ENCODE peak calls at places on chromosomes 2 and 18, in seven cellular contexts. One of them, this sample, is unnamed.

GRCh38 chr2:75303227-75303626 is 103.9 kb upstream of the TACR1 start:
- DNase-seq in epithelial cell of esophagus: no peak
- DNase-seq in DND-41: no peak
- DNase-seq in iPS-NIHi11: no peak
- DNase-seq in cardiac fibroblast: no peak
- DNase-seq in GM13977: no peak
- DNase-seq in hepatocyte: no peak
- DNase-seq in this sample: no peak

GRCh38 chr2:147818741-147819140 is 26.1 kb upstream of the ACVR2A start:
- DNase-seq in epithelial cell of esophagus: peak
- DNase-seq in hepatocyte: peak
- DNase-seq in iPS-NIHi11: no peak
- DNase-seq in GM13977: no peak
- DNase-seq in cardiac fibroblast: peak
- DNase-seq in DND-41: no peak
- DNase-seq in this sample: no peak

GRCh38 chr2:168801961-168802824 is at the start of gene NOSTRIN:
- DNase-seq in epithelial cell of esophagus: peak
- DNase-seq in cardiac fibroblast: peak
- DNase-seq in GM13977: no peak
- DNase-seq in iPS-NIHi11: no peak
- DNase-seq in DND-41: no peak
- DNase-seq in hepatocyte: peak
- DNase-seq in this sample: no peak

GRCh38 chr2:56008661-56009411 is 85.3 kb upstream of the EFEMP1 start:
- DNase-seq in GM13977: no peak
- DNase-seq in cardiac fibroblast: peak
- DNase-seq in iPS-NIHi11: peak
- DNase-seq in epithelial cell of esophagus: peak
- DNase-seq in hepatocyte: peak
- DNase-seq in DND-41: no peak
- DNase-seq in this sample: peak

GRCh38 chr2:163171786-163172549 is 333.4 kb upstream of the KCNH7 start:
- DNase-seq in cardiac fibroblast: no peak
- DNase-seq in hepatocyte: no peak
- DNase-seq in epithelial cell of esophagus: peak
- DNase-seq in iPS-NIHi11: no peak
- DNase-seq in GM13977: no peak
- DNase-seq in DND-41: no peak
- DNase-seq in this sample: no peak

GRCh38 chr18:22930089-22930713 is 2.9 kb upstream of the RBBP8 start:
- DNase-seq in DND-41: peak
- DNase-seq in iPS-NIHi11: peak
- DNase-seq in cardiac fibroblast: peak
- DNase-seq in GM13977: peak
- DNase-seq in epithelial cell of esophagus: peak
- DNase-seq in hepatocyte: peak
- DNase-seq in this sample: peak

GRCh38 chr2:232900811-232901701 is 31.0 kb downstream of the SNORC start:
- DNase-seq in hepatocyte: peak
- DNase-seq in epithelial cell of esophagus: no peak
- DNase-seq in DND-41: no peak
- DNase-seq in GM13977: no peak
- DNase-seq in cardiac fibroblast: no peak
- DNase-seq in iPS-NIHi11: peak
- DNase-seq in this sample: no peak

GRCh38 chr2:127228102-127228501 is 8.0 kb upstream of the CYP27C1 start:
- DNase-seq in cardiac fibroblast: no peak
- DNase-seq in GM13977: no peak
- DNase-seq in DND-41: no peak
- DNase-seq in iPS-NIHi11: no peak
- DNase-seq in epithelial cell of esophagus: no peak
- DNase-seq in hepatocyte: no peak
- DNase-seq in this sample: no peak

GRCh38 chr2:201680743-201681142 is 17.7 kb downstream of the MPP4 start:
- DNase-seq in cardiac fibroblast: no peak
- DNase-seq in GM13977: peak
- DNase-seq in hepatocyte: no peak
- DNase-seq in DND-41: peak
- DNase-seq in iPS-NIHi11: peak
- DNase-seq in epithelial cell of esophagus: peak
- DNase-seq in this sample: no peak

GRCh38 chr2:80199504-80199903 is 105.0 kb downstream of the LRRTM1 start:
- DNase-seq in hepatocyte: peak
- DNase-seq in cardiac fibroblast: no peak
- DNase-seq in iPS-NIHi11: no peak
- DNase-seq in epithelial cell of esophagus: no peak
- DNase-seq in DND-41: no peak
- DNase-seq in GM13977: no peak
- DNase-seq in this sample: no peak

GRCh38 chr18:1270081-1270480 is 365.4 kb downstream of the ADCYAP1 start:
- DNase-seq in cardiac fibroblast: no peak
- DNase-seq in DND-41: no peak
- DNase-seq in iPS-NIHi11: no peak
- DNase-seq in GM13977: no peak
- DNase-seq in hepatocyte: peak
- DNase-seq in epithelial cell of esophagus: peak
- DNase-seq in this sample: no peak

GRCh38 chr2:148530350-148530749 is 114.2 kb upstream of the EPC2 start:
- DNase-seq in epithelial cell of esophagus: no peak
- DNase-seq in cardiac fibroblast: no peak
- DNase-seq in GM13977: no peak
- DNase-seq in DND-41: no peak
- DNase-seq in hepatocyte: peak
- DNase-seq in iPS-NIHi11: no peak
- DNase-seq in this sample: no peak

GRCh38 chr2:182324665-182325064 is 102.2 kb downstream of the PDE1A start:
- DNase-seq in GM13977: no peak
- DNase-seq in cardiac fibroblast: peak
- DNase-seq in hepatocyte: no peak
- DNase-seq in DND-41: no peak
- DNase-seq in epithelial cell of esophagus: peak
- DNase-seq in iPS-NIHi11: no peak
- DNase-seq in this sample: no peak

GRCh38 chr2:161030260-161031063 is 129.8 kb upstream of the TANK start:
- DNase-seq in GM13977: no peak
- DNase-seq in hepatocyte: peak
- DNase-seq in cardiac fibroblast: peak
- DNase-seq in epithelial cell of esophagus: peak
- DNase-seq in DND-41: no peak
- DNase-seq in iPS-NIHi11: peak
- DNase-seq in this sample: no peak

GRCh38 chr2:128327180-128327964 is 8.7 kb upstream of the HS6ST1 start:
- DNase-seq in iPS-NIHi11: peak
- DNase-seq in cardiac fibroblast: no peak
- DNase-seq in epithelial cell of esophagus: no peak
- DNase-seq in hepatocyte: no peak
- DNase-seq in GM13977: no peak
- DNase-seq in DND-41: no peak
- DNase-seq in this sample: no peak

GRCh38 chr2:240202616-240203015 is 62.2 kb upstream of the OTOS start:
- DNase-seq in DND-41: no peak
- DNase-seq in hepatocyte: no peak
- DNase-seq in GM13977: no peak
- DNase-seq in cardiac fibroblast: no peak
- DNase-seq in iPS-NIHi11: no peak
- DNase-seq in epithelial cell of esophagus: no peak
- DNase-seq in this sample: no peak

GRCh38 chr2:12816379-12817306 is 99.9 kb downstream of the TRIB2 start:
- DNase-seq in GM13977: no peak
- DNase-seq in hepatocyte: no peak
- DNase-seq in iPS-NIHi11: no peak
- DNase-seq in epithelial cell of esophagus: peak
- DNase-seq in DND-41: no peak
- DNase-seq in cardiac fibroblast: no peak
- DNase-seq in this sample: no peak

GRCh38 chr2:151869296-151869695 is 41.1 kb upstream of the ARL5A start:
- DNase-seq in hepatocyte: no peak
- DNase-seq in GM13977: no peak
- DNase-seq in epithelial cell of esophagus: no peak
- DNase-seq in cardiac fibroblast: no peak
- DNase-seq in iPS-NIHi11: no peak
- DNase-seq in DND-41: no peak
- DNase-seq in this sample: no peak

GRCh38 chr2:215791481-215791937 is 221.8 kb downstream of the MREG start:
- DNase-seq in hepatocyte: no peak
- DNase-seq in cardiac fibroblast: no peak
- DNase-seq in GM13977: no peak
- DNase-seq in iPS-NIHi11: no peak
- DNase-seq in DND-41: no peak
- DNase-seq in epithelial cell of esophagus: no peak
- DNase-seq in this sample: no peak

GRCh38 chr2:37271376-37272067 is 40.1 kb downstream of the NDUFAF7 start:
- DNase-seq in cardiac fibroblast: no peak
- DNase-seq in iPS-NIHi11: peak
- DNase-seq in DND-41: no peak
- DNase-seq in epithelial cell of esophagus: no peak
- DNase-seq in hepatocyte: no peak
- DNase-seq in GM13977: no peak
- DNase-seq in this sample: no peak